ENCODE peak calls at places on chromosomes 3 and 15, in ten cellular contexts. Z is neural crest cell, Q is IMR-90, J is glutamatergic neuron, U is fibroblast of lung, B is cardiac fibroblast, E is AG10803, N is psoas muscle, X is sigmoid colon, W is tibial artery. S is an unnamed sample.
A peak's percentile ranks its signal among the peaks of the same experiment; 100 is the strongest.

GRCh38 chr3:140316895-140317400 is 360.9 kb upstream of the TRIM42 start:
- DNase-seq in J (no peak), X (no peak), U (peak; percentile 6), W (no peak), Q (no peak), Z (no peak), B (no peak), E (no peak), N (no peak), S (no peak)

GRCh38 chr3:115100172-115100571 is 46.9 kb downstream of the ZBTB20 start:
- DNase-seq in U (peak; percentile 89), E (peak; percentile 73), Z (no peak), Q (peak; percentile 70), W (no peak), B (peak; percentile 81), N (no peak), X (no peak), J (no peak), S (peak; percentile 42)

GRCh38 chr3:150787741-150788370 is 24.9 kb upstream of the SIAH2 start:
- DNase-seq in B (peak; percentile 73), E (peak; percentile 70), U (peak; percentile 64), J (peak; percentile 94), X (peak; percentile 87), W (peak; percentile 86), Z (peak; percentile 86), N (peak; percentile 84), Q (peak; percentile 64), S (peak; percentile 57)

GRCh38 chr3:187788984-187789857 is 44.0 kb upstream of the BCL6 start:
- DNase-seq in Z (no peak), N (no peak), B (no peak), U (no peak), J (no peak), W (no peak), Q (no peak), X (no peak), E (no peak), S (no peak)

GRCh38 chr3:71099997-71100719 is 483.4 kb downstream of the FOXP1 start:
- DNase-seq in X (no peak), N (no peak), B (no peak), U (no peak), Q (no peak), E (no peak), J (no peak), Z (no peak), W (no peak), S (no peak)

GRCh38 chr3:66410371-66410770 is 90.5 kb downstream of the LRIG1 start:
- DNase-seq in U (no peak), X (peak; percentile 57), Z (no peak), E (no peak), N (no peak), W (no peak), Q (no peak), J (no peak), B (no peak), S (no peak)

GRCh38 chr3:47425959-47426358 is 45.1 kb downstream of the PTPN23 start:
- DNase-seq in B (no peak), W (no peak), Z (no peak), Q (no peak), J (no peak), X (no peak), U (no peak), N (no peak), E (no peak), S (no peak)

GRCh38 chr3:24139463-24140412 is 194.7 kb downstream of the NR1D2 start:
- DNase-seq in Q (no peak), U (no peak), N (no peak), W (no peak), X (no peak), B (no peak), J (no peak), E (no peak), Z (no peak), S (no peak)

GRCh38 chr3:144294659-144295538 is 323.3 kb downstream of the DIPK2A start:
- DNase-seq in U (no peak), E (no peak), J (no peak), W (no peak), Q (no peak), X (no peak), Z (no peak), B (no peak), N (no peak), S (no peak)

GRCh38 chr15:95440712-95441111 is 889.8 kb upstream of the NR2F2 start:
- DNase-seq in X (no peak), N (no peak), E (no peak), Z (no peak), Q (peak; percentile 8), W (no peak), B (no peak), J (no peak), U (no peak), S (no peak)

DNA sequence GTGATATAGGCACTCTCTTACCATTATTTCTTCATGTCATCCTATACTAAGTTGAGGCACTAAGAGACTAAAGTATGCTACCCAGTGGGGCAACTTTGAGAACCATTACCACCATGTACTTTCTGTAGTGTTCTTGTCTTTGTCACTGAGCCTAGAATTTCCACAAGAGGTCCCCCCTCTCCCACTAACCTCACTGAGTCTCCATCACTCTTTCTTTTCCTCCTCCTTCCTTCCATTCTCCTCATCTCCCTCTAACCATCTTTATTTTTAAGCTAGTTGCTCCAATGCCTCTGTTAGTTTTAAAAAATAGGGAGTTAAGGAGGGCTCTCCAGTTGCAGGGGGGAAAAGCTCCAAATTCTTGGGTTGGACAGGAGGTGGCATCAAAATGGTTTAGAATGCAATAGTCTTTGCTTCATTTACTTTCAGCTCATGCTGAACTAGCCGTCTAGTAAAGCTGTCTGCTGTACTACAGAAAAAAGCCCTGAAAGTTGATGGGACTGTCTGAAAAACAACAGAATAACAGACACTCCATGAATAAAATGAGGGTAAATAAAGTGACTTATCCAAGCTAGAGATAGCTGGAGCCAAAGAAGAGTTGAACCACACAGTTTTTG is 85.1 kb upstream of the MYRIP start:
- DNase-seq in J (no peak), W (no peak), Q (no peak), B (peak; percentile 41), Z (no peak), U (no peak), X (no peak), E (no peak), N (no peak), S (no peak)
- TF ChIP-seq CTCF in J (no peak), W (peak; percentile 49), Q (no peak), B (no peak), Z (no peak), U (peak; percentile 20), X (no peak), E (peak; percentile 38), N (peak; percentile 45), S (peak; percentile 17)

GRCh38 chr3:86249833-86250232 is 741.1 kb downstream of the VGLL3 start:
- DNase-seq in Z (no peak), J (no peak), Q (no peak), E (no peak), W (no peak), N (no peak), X (no peak), B (no peak), U (no peak), S (no peak)

GRCh38 chr3:86239956-86240355 is 751.0 kb downstream of the VGLL3 start:
- DNase-seq in Q (no peak), E (no peak), N (no peak), W (no peak), Z (no peak), J (no peak), X (no peak), B (no peak), U (no peak), S (peak; percentile 5)

GRCh38 chr3:86244897-86245296 is 746.1 kb downstream of the VGLL3 start:
- DNase-seq in J (peak; percentile 16), E (no peak), Q (no peak), U (no peak), B (no peak), N (no peak), X (no peak), W (no peak), Z (no peak), S (no peak)

GRCh38 chr3:86245360-86245759 is 745.6 kb downstream of the VGLL3 start:
- DNase-seq in Q (no peak), U (no peak), E (no peak), B (no peak), J (no peak), Z (no peak), X (no peak), N (no peak), W (no peak), S (peak; percentile 3)
- TF ChIP-seq CTCF in Q (no peak), U (no peak), E (no peak), B (no peak), J (peak; percentile 53), Z (peak; percentile 71), X (no peak), N (no peak), W (no peak), S (peak; percentile 38)

GRCh38 chr3:193746832-193747231 is 153.8 kb downstream of the OPA1 start:
- DNase-seq in W (no peak), Z (no peak), X (no peak), E (no peak), B (no peak), U (no peak), J (no peak), N (no peak), Q (no peak), S (no peak)
- TF ChIP-seq CTCF in W (no peak), Z (no peak), X (no peak), E (no peak), B (no peak), U (no peak), J (no peak), N (no peak), Q (no peak), S (no peak)

GRCh38 chr3:50221051-50221412 is 15.0 kb upstream of the GNAI2 start:
- DNase-seq in U (no peak), E (no peak), N (no peak), X (no peak), B (no peak), J (no peak), W (no peak), Z (no peak), Q (no peak), S (no peak)

GRCh38 chr3:50219285-50219684 is 14.2 kb downstream of the SLC38A3 start:
- DNase-seq in Z (no peak), B (no peak), N (no peak), E (no peak), Q (no peak), X (no peak), W (no peak), J (no peak), U (no peak), S (no peak)

GRCh38 chr3:50222169-50222528 is 13.9 kb upstream of the GNAI2 start:
- DNase-seq in Z (no peak), B (no peak), U (no peak), Q (no peak), X (no peak), W (no peak), N (no peak), E (no peak), J (no peak), S (no peak)

GRCh38 chr3:50220109-50220508 is 15.0 kb downstream of the SLC38A3 start:
- DNase-seq in U (no peak), N (no peak), E (no peak), W (no peak), J (no peak), Q (no peak), Z (no peak), B (no peak), X (no peak), S (no peak)

GRCh38 chr3:50221413-50222168 is 14.4 kb upstream of the GNAI2 start:
- DNase-seq in N (no peak), Z (no peak), U (no peak), X (no peak), B (no peak), W (no peak), E (no peak), J (no peak), Q (no peak), S (no peak)
- TF ChIP-seq CTCF in N (no peak), Z (no peak), U (no peak), X (no peak), B (no peak), W (no peak), E (no peak), J (no peak), Q (no peak), S (no peak)